ENCODE peak calls at places on chromosomes 13 and 19, in six cellular contexts. Y, P, E, U, D and A are unnamed samples.
A peak's percentile ranks its signal among the peaks of the same experiment; 100 is the strongest.

GRCh38 chr19:35828694-35829301 is 16.2 kb upstream of the PRODH2 start:
- DNase-seq in D (no peak), Y (peak; percentile 61), U (peak; percentile 86), E (peak; percentile 78), P (no peak), A (peak; percentile 53)

GRCh38 chr13:44578064-44578394 is 1.9 kb upstream of the TSC22D1 start:
- DNase-seq in U (no peak), Y (no peak), P (no peak), E (peak; percentile 70), D (no peak), A (no peak)

GRCh38 chr13:38785047-38785446 is 98.2 kb downstream of the FREM2 start:
- DNase-seq in E (no peak), U (no peak), Y (no peak), D (no peak), P (no peak), A (no peak)

GRCh38 chr13:33637978-33638743 is 179.8 kb upstream of the RFC3 start:
- DNase-seq in P (no peak), Y (peak; percentile 53), U (no peak), E (peak; percentile 92), D (no peak), A (no peak)

GRCh38 chr13:100506154-100506553 is 82.4 kb downstream of the GGACT start:
- DNase-seq in U (no peak), P (no peak), D (no peak), Y (no peak), E (no peak), A (no peak)

GRCh38 chr19:861756-862528 is 2.5 kb downstream of the CFD start:
- DNase-seq in E (peak; percentile 50), U (peak; percentile 43), Y (peak; percentile 41), D (peak; percentile 81), P (no peak), A (no peak)

GRCh38 chr19:52070496-52070895 is 21.9 kb upstream of the ZNF432 start:
- DNase-seq in D (no peak), U (no peak), Y (peak; percentile 63), E (no peak), P (no peak), A (no peak)

GRCh38 chr13:112791662-112792440 is 102.0 kb downstream of the ATP11A start:
- DNase-seq in E (no peak), U (no peak), P (no peak), D (no peak), Y (no peak), A (no peak)

GRCh38 chr19:18297308-18297707 is 15.9 kb upstream of the JUND start:
- DNase-seq in U (no peak), P (no peak), Y (no peak), D (no peak), E (peak; percentile 27), A (no peak)

GRCh38 chr19:48244289-48244688 is 11.4 kb downstream of the CARD8 start:
- DNase-seq in E (no peak), U (no peak), P (no peak), Y (peak; percentile 12), D (no peak), A (no peak)

GRCh38 chr19:48248081-48248833 is 7.5 kb downstream of the CARD8 start:
- DNase-seq in Y (no peak), E (no peak), U (no peak), P (no peak), D (no peak), A (no peak)

GRCh38 chr19:48249502-48250014 is 6.2 kb downstream of the CARD8 start:
- DNase-seq in U (no peak), P (no peak), Y (no peak), D (peak; percentile 59), E (no peak), A (peak; percentile 41)

GRCh38 chr19:48246101-48246500 is 9.6 kb downstream of the CARD8 start:
- DNase-seq in P (no peak), D (no peak), E (no peak), U (no peak), Y (no peak), A (no peak)

GRCh38 chr19:48247212-48247611 is 8.5 kb downstream of the CARD8 start:
- DNase-seq in Y (no peak), P (no peak), E (no peak), U (no peak), D (no peak), A (no peak)
- H3K4me1 ChIP-seq in Y (peaks cover 7% of the 10 kb centered on the region), P (no peaks in the 10 kb centered on the region), E (no peaks in the 10 kb centered on the region), U (peaks cover 2% of the 10 kb centered on the region), D (no peaks in the 10 kb centered on the region), A (peaks cover 63% of the 10 kb centered on the region)

GRCh38 chr13:102277286-102277685 is 124.6 kb downstream of the FGF14 start:
- DNase-seq in P (no peak), U (no peak), E (no peak), D (peak; percentile 52), Y (no peak), A (peak; percentile 61)

GRCh38 chr13:102276479-102276878 is 125.4 kb downstream of the FGF14 start:
- DNase-seq in P (no peak), D (no peak), U (no peak), Y (no peak), E (no peak), A (no peak)

GRCh38 chr13:102267191-102267590 is 134.7 kb downstream of the FGF14 start:
- DNase-seq in U (no peak), Y (no peak), E (peak; percentile 23), P (no peak), D (no peak), A (no peak)

DNA sequence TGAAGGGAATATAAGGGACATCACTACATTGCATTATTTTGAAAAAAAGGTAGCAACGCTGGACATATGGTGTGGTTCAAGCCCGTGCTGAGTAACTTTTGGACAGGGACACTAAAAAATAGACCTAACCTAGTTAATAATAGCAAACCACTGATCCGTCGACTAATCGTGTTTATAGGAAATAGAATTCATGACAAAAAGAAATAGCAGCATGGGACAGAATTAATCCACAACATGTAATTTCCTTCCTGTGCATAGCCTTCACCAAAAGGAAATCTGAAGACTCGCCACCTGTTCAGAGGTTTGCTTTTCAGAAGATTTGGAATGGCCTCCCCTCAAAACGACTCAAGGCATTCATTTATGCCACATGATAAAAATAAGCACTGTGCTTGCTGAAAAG is 128.7 kb downstream of the FGF14 start:
- DNase-seq in P (no peak), U (no peak), E (no peak), D (no peak), Y (no peak), A (no peak)
- H3K27me3 ChIP-seq in P (no peaks in the 10 kb centered on the region), U (no peaks in the 10 kb centered on the region), E (no peaks in the 10 kb centered on the region), D (no peaks in the 10 kb centered on the region), Y (peaks cover 36% of the 10 kb centered on the region), A (no peaks in the 10 kb centered on the region)

GRCh38 chr19:53980553-53981407 is 10.7 kb upstream of the CACNG6 start:
- DNase-seq in D (peak; percentile 74), P (no peak), E (peak; percentile 38), U (no peak), Y (peak; percentile 94), A (no peak)

GRCh38 chr19:53981408-53981998 is 9.9 kb upstream of the CACNG6 start:
- DNase-seq in D (no peak), Y (no peak), P (no peak), E (no peak), U (no peak), A (no peak)

GRCh38 chr19:53977429-53977990 is 13.9 kb upstream of the CACNG6 start:
- DNase-seq in E (peak; percentile 93), P (peak; percentile 62), Y (peak; percentile 91), D (peak; percentile 79), U (peak; percentile 92), A (peak; percentile 61)

GRCh38 chr19:53977991-53978731 is 13.3 kb upstream of the CACNG6 start:
- DNase-seq in U (peak; percentile 98), D (peak; percentile 81), Y (peak; percentile 44), E (peak; percentile 92), P (peak; percentile 3), A (peak; percentile 50)

DNA sequence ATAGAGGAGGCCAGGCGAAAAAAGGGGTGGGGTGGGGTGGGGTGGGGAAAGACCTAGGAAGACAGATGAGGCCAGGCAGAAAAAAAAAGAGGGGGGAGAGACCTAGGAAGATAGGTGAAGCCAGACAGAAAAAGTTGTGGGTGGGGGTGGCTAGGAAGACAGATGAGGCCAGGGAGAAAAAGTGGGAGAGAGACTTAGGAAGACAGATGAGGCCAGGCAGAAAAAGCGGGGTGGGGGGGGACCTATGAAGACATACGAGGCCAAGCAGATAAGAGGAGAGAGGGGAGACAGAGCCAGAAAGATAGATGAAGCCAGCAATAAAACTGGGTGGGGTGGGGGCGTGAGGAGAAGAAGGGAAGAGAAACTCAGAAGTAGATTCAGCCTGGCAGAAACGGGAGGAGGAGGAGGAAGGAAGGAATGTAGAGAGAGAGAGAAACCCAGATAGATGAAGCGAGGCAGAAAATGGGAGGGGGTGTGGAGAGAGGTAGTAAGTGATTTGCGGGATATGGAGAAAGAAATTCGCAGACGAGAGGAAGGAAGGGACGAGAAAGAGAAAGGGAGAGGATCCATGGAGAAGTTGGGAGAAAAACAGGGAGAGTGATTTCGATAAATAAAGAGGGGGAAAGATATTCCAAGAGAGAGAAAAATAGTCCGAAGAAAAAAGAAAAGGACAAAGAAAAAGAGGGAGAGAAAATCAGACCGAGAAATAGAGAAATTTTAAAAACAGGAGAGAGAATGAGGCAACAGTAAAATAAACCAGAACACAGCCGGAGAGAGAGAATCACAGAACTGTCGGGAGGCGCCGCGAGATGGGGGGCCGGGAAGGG is 12.2 kb upstream of the CACNG6 start:
- DNase-seq in Y (peak; percentile 22), E (no peak), P (no peak), D (no peak), U (no peak), A (no peak)
- H3K4me3 ChIP-seq in Y (peak overlapping the region; percentile 90), E (peak overlapping the region; percentile 64), P (peak overlapping the region; percentile 47), D (peak overlapping the region; percentile 61), U (peak overlapping the region; percentile 83), A (peak overlapping the region; percentile 57)

DNA sequence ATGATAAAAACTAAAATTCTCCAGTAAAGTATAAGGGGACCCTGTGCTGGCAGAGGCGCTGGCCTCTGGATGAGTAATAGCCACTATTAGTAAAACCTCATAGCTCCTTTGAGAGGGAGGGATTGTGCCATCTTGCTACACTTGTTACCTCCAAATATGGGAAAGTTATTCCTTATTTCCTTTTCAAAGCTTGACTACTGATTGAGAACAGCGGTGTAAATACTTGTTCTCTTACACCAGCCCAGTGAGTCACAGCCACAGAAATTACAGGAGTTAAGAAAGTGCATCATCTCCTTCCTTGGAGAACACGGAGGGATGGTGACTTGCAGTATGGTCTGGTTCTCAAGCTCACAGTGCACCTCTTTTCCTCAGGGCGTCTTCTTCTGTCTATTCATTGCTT is 379.0 kb downstream of the EFNB2 start:
- DNase-seq in P (no peak), D (no peak), Y (peak; percentile 88), E (peak; percentile 96), U (no peak), A (no peak)
- H3K4me1 ChIP-seq in P (peaks cover 10% of the 10 kb centered on the region), D (no peaks in the 10 kb centered on the region), Y (peaks cover 34% of the 10 kb centered on the region), E (peaks cover 41% of the 10 kb centered on the region), U (peaks cover 4% of the 10 kb centered on the region), A (peaks cover 5% of the 10 kb centered on the region)

GRCh38 chr13:78600317-78600899 is 2.9 kb downstream of the POU4F1 start:
- DNase-seq in Y (no peak), U (peak; percentile 29), P (no peak), D (no peak), E (no peak), A (no peak)
- H3K27me3 ChIP-seq in Y (peaks cover 49% of the 10 kb centered on the region), U (peaks cover 96% of the 10 kb centered on the region), P (peaks cover 52% of the 10 kb centered on the region), D (no peaks in the 10 kb centered on the region), E (peaks cover 88% of the 10 kb centered on the region), A (peaks cover 97% of the 10 kb centered on the region)